ENCODE peak calls at places on chromosomes 1 and 21, in ten cellular contexts. G is RWPE2; B is activated CD4-positive, CD25-positive, alpha-beta regulatory T cell treated with anti-CD3 and anti-CD28 coated beads, Interleukin-2, amount 50 U/mL, for 24 hours; E is gastroesophageal sphincter; U is activated CD8-positive, alpha-beta T cell treated with anti-CD3 and anti-CD28 coated beads, Interleukin-2, amount 10 ng/mL, durations not matched to agents 7 days and 5 days; Y is T-cell; Z is activated CD8-positive, alpha-beta memory T cell treated with anti-CD3 and anti-CD28 coated beads, Interleukin-2, amount 10 ng/mL, durations not matched to agents 7 days and 5 days; H is PC-3; A is heart left ventricle; C is stimulated activated naive B cell treated with anti-CD40 and anti-IgM and Interleukin-4, amounts not matched to agents 10 μg/mL and 1 μg/mL and 100 μg/mL, for 72 hours. F is an unnamed sample.

GRCh38 chr1:53195913-53196484 is 625 bp upstream of the CPT2 start:
- ATAC-seq in E (peak; percentile 7), Z (peak; percentile 3), B (peak; percentile 16), G (no peak), C (peak; percentile 59), U (peak; percentile 6), A (peak; percentile 14), H (peak; percentile 42), Y (peak; percentile 31), F (peak; percentile 6)

GRCh38 chr1:240244968-240245628 is 153.4 kb downstream of the FMN2 start:
- ATAC-seq in C (no peak), A (no peak), Z (no peak), E (no peak), Y (no peak), B (no peak), U (no peak), H (no peak), G (no peak), F (peak; percentile 64)

GRCh38 chr1:206595581-206596318 is 16.5 kb downstream of the EIF2D start:
- ATAC-seq in A (no peak), Z (no peak), E (no peak), Y (no peak), C (no peak), B (no peak), U (no peak), H (no peak), G (no peak), F (no peak)

GRCh38 chr1:235867903-235868469 is 1.3 kb upstream of the LYST start:
- ATAC-seq in H (no peak), E (no peak), G (no peak), U (peak; percentile 20), Z (peak; percentile 12), C (peak; percentile 63), A (no peak), Y (peak; percentile 62), B (peak; percentile 52), F (no peak)

GRCh38 chr1:231534703-231535159 is 6.3 kb downstream of the TSNAX start:
- ATAC-seq in E (no peak), C (no peak), H (no peak), Y (no peak), U (no peak), B (no peak), A (no peak), Z (no peak), G (no peak), F (no peak)

GRCh38 chr1:117327008-117327407 is 40.2 kb upstream of the MAN1A2 start:
- ATAC-seq in E (no peak), B (no peak), Z (no peak), U (no peak), C (no peak), Y (no peak), G (no peak), H (no peak), A (no peak), F (no peak)

GRCh38 chr1:107949467-107950253 is 15.3 kb downstream of the VAV3 start:
- ATAC-seq in H (no peak), Y (no peak), G (no peak), C (peak; percentile 88), U (no peak), A (no peak), E (no peak), B (peak; percentile 44), Z (no peak), F (no peak)

GRCh38 chr21:26007911-26008579 is 162.5 kb downstream of the APP start:
- ATAC-seq in U (no peak), Y (no peak), G (no peak), A (peak; percentile 74), C (no peak), B (no peak), H (no peak), Z (no peak), E (peak; percentile 69), F (no peak)

GRCh38 chr1:223067914-223068313 is 75.1 kb downstream of the TLR5 start:
- ATAC-seq in Z (no peak), C (no peak), H (no peak), Y (no peak), E (no peak), U (no peak), G (no peak), B (no peak), A (no peak), F (no peak)

GRCh38 chr1:226310637-226311195 is 1.8 kb upstream of the LIN9 start:
- ATAC-seq in Y (no peak), H (peak; percentile 12), E (no peak), B (no peak), G (no peak), Z (no peak), U (no peak), C (no peak), A (no peak), F (no peak)

GRCh38 chr1:226162898-226163297 is 23.6 kb downstream of the ACBD3 start:
- ATAC-seq in U (no peak), G (no peak), C (no peak), A (no peak), B (no peak), H (no peak), Z (no peak), E (no peak), Y (no peak), F (no peak)

GRCh38 chr1:27113861-27114260 is 41.1 kb downstream of the SLC9A1 start:
- ATAC-seq in Z (no peak), B (no peak), U (peak; percentile 35), E (no peak), H (no peak), C (no peak), A (no peak), Y (no peak), G (no peak), F (no peak)

GRCh38 chr1:230581446-230582079 is 60.7 kb upstream of the COG2 start:
- ATAC-seq in C (no peak), H (no peak), Y (no peak), E (no peak), U (no peak), G (no peak), Z (no peak), A (no peak), B (no peak), F (no peak)

GRCh38 chr1:169588785-169589485 is 2.7 kb upstream of the F5 start:
- ATAC-seq in C (peak; percentile 58), U (no peak), G (no peak), A (no peak), Z (peak; percentile 31), E (no peak), B (peak; percentile 47), H (peak; percentile 16), Y (no peak), F (no peak)

GRCh38 chr1:30523055-30524020 is 200.0 kb downstream of the MATN1 start:
- ATAC-seq in H (no peak), G (peak; percentile 84), Y (no peak), E (no peak), C (no peak), Z (no peak), A (peak; percentile 66), U (no peak), B (no peak), F (no peak)

GRCh38 chr1:92502247-92502646 is 15.5 kb upstream of the GFI1 start:
- ATAC-seq in A (no peak), G (peak; percentile 49), B (peak; percentile 78), C (peak; percentile 31), E (no peak), Z (peak; percentile 68), H (peak; percentile 50), Y (no peak), U (peak; percentile 62), F (peak; percentile 78)

GRCh38 chr1:76402128-76402527 is 327.6 kb downstream of the ST6GALNAC3 start:
- ATAC-seq in Z (no peak), U (no peak), H (no peak), G (no peak), A (no peak), Y (no peak), E (no peak), B (no peak), C (no peak), F (no peak)

F was measured in SK-N-SH treated with all-trans-retinoic acid at 6 μM for 48 hours.